ENCODE peak calls at places on chromosomes 12 and 14, in nine cellular contexts. W is PC-9; N is stomach; O is C1 segment of cervical spinal cord; D is ascending aorta; R is stimulated activated CD4-positive, alpha-beta T cell treated with anti-CD3 and anti-CD28 coated beads, Interleukin-15, amount 100 ng/mL, for 24 hours; C is NCI-H748 treated with DMSO at 0.1 percent for 48 hours; E is ELR; H is heart right ventricle. P is an unnamed sample.

GRCh38 chr12:69570545-69571399 is 14.5 kb upstream of the CCT2 start:
- DNase-seq in W (peak), N (peak), O (no peak), D (peak), R (peak), C (peak), E (peak), H (peak), P (no peak)

GRCh38 chr14:74613211-74613914 is 1.3 kb upstream of the LTBP2 start:
- DNase-seq in W (no peak), N (no peak), O (no peak), D (no peak), R (no peak), C (no peak), E (no peak), H (no peak), P (no peak)

GRCh38 chr12:94870511-94870910 is 133.0 kb downstream of the NDUFA12 start:
- DNase-seq in W (no peak), N (no peak), O (no peak), D (no peak), R (no peak), C (no peak), E (no peak), H (no peak), P (no peak)

GRCh38 chr12:109949089-109949488 is 47.1 kb downstream of the GIT2 start:
- DNase-seq in W (no peak), N (no peak), O (no peak), D (no peak), R (no peak), C (no peak), E (no peak), H (peak), P (no peak)

GRCh38 chr12:43151406-43152080 is 400.5 kb downstream of the ADAMTS20 start:
- DNase-seq in W (no peak), N (no peak), O (no peak), D (no peak), R (no peak), C (no peak), E (no peak), H (no peak), P (no peak)

GRCh38 chr12:30417697-30418231 is 277.9 kb downstream of the IPO8 start:
- DNase-seq in W (no peak), N (no peak), O (no peak), D (no peak), R (no peak), C (no peak), E (peak), H (no peak), P (peak)

GRCh38 chr12:31516702-31517101 is 74.2 kb downstream of the DENND5B start:
- DNase-seq in W (no peak), N (no peak), O (no peak), D (no peak), R (no peak), C (no peak), E (no peak), H (no peak), P (no peak)

GRCh38 chr12:68375701-68376469 is 43.7 kb upstream of the MDM1 start:
- DNase-seq in W (no peak), N (no peak), O (no peak), D (no peak), R (no peak), C (no peak), E (no peak), H (no peak), P (no peak)

GRCh38 chr14:61564623-61565091 is 130.7 kb upstream of the HIF1A start:
- DNase-seq in W (peak), N (no peak), O (no peak), D (peak), R (no peak), C (no peak), E (peak), H (no peak), P (no peak)

GRCh38 chr12:48771588-48772112 is 17.2 kb downstream of the ADCY6 start:
- DNase-seq in W (no peak), N (no peak), O (no peak), D (no peak), R (no peak), C (no peak), E (no peak), H (no peak), P (no peak)

GRCh38 chr14:103816991-103817390 is 30.4 kb downstream of the PPP1R13B start:
- DNase-seq in W (no peak), N (no peak), O (no peak), D (no peak), R (no peak), C (no peak), E (no peak), H (no peak), P (no peak)

GRCh38 chr14:60722163-60722835 is 1.9 kb downstream of the SIX4 start:
- DNase-seq in W (peak), N (peak), O (peak), D (no peak), R (peak), C (peak), E (peak), H (no peak), P (no peak)

GRCh38 chr12:553216-554000 is 93.7 kb downstream of the B4GALNT3 start:
- DNase-seq in W (no peak), N (no peak), O (no peak), D (no peak), R (no peak), C (no peak), E (no peak), H (no peak), P (no peak)

GRCh38 chr14:56351861-56352260 is 227.7 kb upstream of the TMEM260 start:
- DNase-seq in W (peak), N (no peak), O (no peak), D (no peak), R (no peak), C (no peak), E (peak), H (no peak), P (no peak)

GRCh38 chr14:58637391-58638230 is at the start of gene DACT1:
- DNase-seq in W (no peak), N (peak), O (peak), D (peak), R (peak), C (peak), E (peak), H (peak), P (peak)

GRCh38 chr12:51714666-51715065 is 123.6 kb downstream of the SCN8A start:
- DNase-seq in W (no peak), N (no peak), O (no peak), D (no peak), R (no peak), C (no peak), E (peak), H (no peak), P (no peak)

P was measured in occipital lobe.